ENCODE peak calls at places on chromosomes 11 and 22, in six cellular contexts. B is glutamatergic neuron, G is bronchial epithelial cell, U is OCI-LY7, D is neural crest cell, Y is psoas muscle. M is an unnamed sample.

GRCh38 chr22:43057641-43058040 is 31.6 kb downstream of the TTLL1 start:
- DNase-seq in B (no peak), G (no peak), U (no peak), D (no peak), Y (no peak), M (no peak)

GRCh38 chr11:68430384-68430783 is 30.2 kb upstream of the PPP6R3 start:
- DNase-seq in B (no peak), G (no peak), U (no peak), D (no peak), Y (no peak), M (no peak)

GRCh38 chr11:91804057-91804456 is 420.6 kb upstream of the FAT3 start:
- DNase-seq in B (no peak), G (no peak), U (no peak), D (no peak), Y (no peak), M (no peak)

GRCh38 chr11:29200776-29201574 is 815.9 kb downstream of the KCNA4 start:
- DNase-seq in B (no peak), G (no peak), U (no peak), D (no peak), Y (no peak), M (peak; percentile 47)

GRCh38 chr11:9656864-9657263 is 7.0 kb upstream of the SWAP70 start:
- DNase-seq in B (no peak), G (no peak), U (no peak), D (no peak), Y (no peak), M (no peak)

GRCh38 chr22:38766076-38766777 is 10.4 kb upstream of the SUN2 start:
- DNase-seq in B (peak; percentile 82), G (peak; percentile 62), U (peak; percentile 26), D (peak; percentile 62), Y (peak; percentile 84), M (peak; percentile 89)

GRCh38 chr11:113387605-113388211 is at the start of gene ANKK1:
- DNase-seq in B (no peak), G (peak; percentile 36), U (no peak), D (peak; percentile 19), Y (no peak), M (peak; percentile 39)

GRCh38 chr11:125925247-125925740 is 20.6 kb upstream of the VSIG10L2 start:
- DNase-seq in B (no peak), G (peak; percentile 9), U (no peak), D (no peak), Y (no peak), M (no peak)

GRCh38 chr11:1887451-1888346 is 4.0 kb downstream of the PRR33 start:
- DNase-seq in B (no peak), G (no peak), U (no peak), D (no peak), Y (no peak), M (no peak)

GRCh38 chr11:119671048-119671447 is 58.0 kb downstream of the NECTIN1 start:
- DNase-seq in B (peak; percentile 50), G (no peak), U (no peak), D (no peak), Y (peak; percentile 87), M (no peak)

GRCh38 chr11:3855808-3856491 is 486 bp downstream of the STIM1 start:
- DNase-seq in B (peak; percentile 54), G (no peak), U (peak; percentile 65), D (peak; percentile 14), Y (peak; percentile 87), M (peak; percentile 45)

GRCh38 chr11:58866788-58867187 is 22.3 kb upstream of the GLYATL2 start:
- DNase-seq in B (no peak), G (peak; percentile 5), U (no peak), D (no peak), Y (no peak), M (no peak)

GRCh38 chr11:88410636-88411035 is 73.1 kb upstream of the CTSC start:
- DNase-seq in B (no peak), G (peak; percentile 93), U (no peak), D (no peak), Y (no peak), M (peak; percentile 83)

GRCh38 chr11:47609675-47610074 is 15.5 kb upstream of the C1QTNF4 start:
- DNase-seq in B (no peak), G (no peak), U (no peak), D (no peak), Y (no peak), M (no peak)

GRCh38 chr11:114162719-114163123 is 103.2 kb downstream of the ZBTB16 start:
- DNase-seq in B (no peak), G (peak; percentile 95), U (no peak), D (no peak), Y (peak; percentile 92), M (peak; percentile 99)

GRCh38 chr11:119249671-119250010 is 43.5 kb downstream of the CBL start:
- DNase-seq in B (no peak), G (no peak), U (no peak), D (no peak), Y (no peak), M (no peak)

GRCh38 chr11:65181569-65182257 is at the start of gene CAPN1:
- DNase-seq in B (peak; percentile 77), G (peak; percentile 89), U (peak; percentile 75), D (peak; percentile 35), Y (peak; percentile 95), M (peak; percentile 86)

GRCh38 chr11:114195981-114196731 is 100.0 kb upstream of the NNMT start:
- DNase-seq in B (no peak), G (peak; percentile 86), U (peak; percentile 45), D (no peak), Y (no peak), M (peak; percentile 63)

GRCh38 chr22:45995405-45996101 is 18.6 kb upstream of the WNT7B start:
- DNase-seq in B (peak; percentile 16), G (no peak), U (no peak), D (no peak), Y (peak; percentile 55), M (no peak)

GRCh38 chr11:69297926-69298777 is 4.2 kb downstream of the MYEOV start:
- DNase-seq in B (no peak), G (peak; percentile 72), U (peak; percentile 57), D (no peak), Y (peak; percentile 87), M (peak; percentile 86)

GRCh38 chr22:22422629-22423112 is 85.9 kb downstream of the ZNF280B start:
- DNase-seq in B (peak; percentile 92), G (peak; percentile 46), U (peak; percentile 99), D (peak; percentile 78), Y (peak; percentile 67), M (peak; percentile 66)

GRCh38 chr11:115257286-115258077 is 246.7 kb downstream of the CADM1 start:
- DNase-seq in B (no peak), G (no peak), U (peak; percentile 37), D (no peak), Y (no peak), M (no peak)

GRCh38 chr11:13939952-13940610 is 22.4 kb upstream of the SPON1 start:
- DNase-seq in B (no peak), G (peak; percentile 84), U (no peak), D (no peak), Y (no peak), M (peak; percentile 47)

GRCh38 chr11:90701040-90701439 is 478.2 kb upstream of the CHORDC1 start:
- DNase-seq in B (no peak), G (no peak), U (no peak), D (no peak), Y (no peak), M (no peak)

GRCh38 chr11:64868904-64869570 is 9.4 kb downstream of the EHD1 start:
- DNase-seq in B (no peak), G (peak; percentile 92), U (peak; percentile 77), D (no peak), Y (peak; percentile 80), M (peak; percentile 87)

GRCh38 chr11:1675536-1676253 is 21.3 kb upstream of the KRTAP5-6 start:
- DNase-seq in B (no peak), G (no peak), U (no peak), D (no peak), Y (no peak), M (no peak)

GRCh38 chr22:32353840-32354239 is 3.8 kb upstream of the RFPL3 start:
- DNase-seq in B (no peak), G (no peak), U (no peak), D (no peak), Y (no peak), M (no peak)
- TF ChIP-seq CTCF in B (no peak), G (no peak), U (no peak), D (no peak), Y (no peak), M (no peak)

GRCh38 chr11:17496406-17496805 is 19.8 kb upstream of the ABCC8 start:
- DNase-seq in B (no peak), G (no peak), U (no peak), D (no peak), Y (no peak), M (peak; percentile 49)

GRCh38 chr11:17502630-17503029 is 26.0 kb upstream of the ABCC8 start:
- DNase-seq in B (no peak), G (no peak), U (no peak), D (no peak), Y (no peak), M (no peak)

GRCh38 chr11:17498058-17498457 is 21.4 kb upstream of the ABCC8 start:
- DNase-seq in B (no peak), G (no peak), U (peak; percentile 31), D (no peak), Y (no peak), M (peak; percentile 31)

GRCh38 chr11:17500673-17501072 is 24.0 kb upstream of the ABCC8 start:
- DNase-seq in B (no peak), G (no peak), U (no peak), D (no peak), Y (no peak), M (no peak)

GRCh38 chr11:17498475-17498874 is 21.8 kb upstream of the ABCC8 start:
- DNase-seq in B (peak; percentile 38), G (no peak), U (no peak), D (no peak), Y (no peak), M (no peak)
- TF ChIP-seq CTCF in B (peak; percentile 36), G (peak; percentile 30), U (no peak), D (peak; percentile 48), Y (peak; percentile 13), M (no peak)

GRCh38 chr11:17388609-17389204 is at the start of gene KCNJ11:
- DNase-seq in B (no peak), G (no peak), U (no peak), D (no peak), Y (no peak), M (no peak)
- TF ChIP-seq CTCF in B (no peak), G (no peak), U (peak; percentile 40), D (no peak), Y (no peak), M (no peak)

GRCh38 chr22:30882181-30882771 is 86.3 kb downstream of the MORC2 start:
- DNase-seq in B (no peak), G (no peak), U (no peak), D (no peak), Y (no peak), M (no peak)
- TF ChIP-seq CTCF in B (no peak), G (no peak), U (no peak), D (no peak), Y (no peak), M (no peak)

GRCh38 chr11:7898666-7899283 is 32.3 kb downstream of the OR10A6 start:
- DNase-seq in B (no peak), G (no peak), U (no peak), D (no peak), Y (no peak), M (no peak)

GRCh38 chr11:7900686-7901085 is 30.4 kb downstream of the OR10A6 start:
- DNase-seq in B (no peak), G (peak; percentile 41), U (no peak), D (no peak), Y (no peak), M (no peak)

GRCh38 chr11:7903940-7904339 is 27.1 kb downstream of the OR10A6 start:
- DNase-seq in B (no peak), G (no peak), U (no peak), D (no peak), Y (no peak), M (no peak)

GRCh38 chr11:7899418-7899817 is 31.6 kb downstream of the OR10A6 start:
- DNase-seq in B (no peak), G (no peak), U (no peak), D (no peak), Y (no peak), M (no peak)

GRCh38 chr11:7901319-7901854 is 29.7 kb downstream of the OR10A6 start:
- DNase-seq in B (no peak), G (no peak), U (no peak), D (no peak), Y (no peak), M (no peak)
- TF ChIP-seq CTCF in B (no peak), G (no peak), U (no peak), D (no peak), Y (no peak), M (no peak)

M was measured in MCF 10A.